ENCODE peak calls at places on chromosomes 16 and 17, in six cellular contexts. One of them, this sample, is unnamed.

GRCh38 chr16:10939649-10940206 is 2.5 kb downstream of the DEXI start:
- DNase-seq in A549: no peak
- DNase-seq in CD4-positive, CD25-positive, alpha-beta regulatory T cell: no peak
- DNase-seq in pancreas: no peak
- DNase-seq in sigmoid colon: no peak
- DNase-seq in neuronal stem cell: no peak
- DNase-seq in this sample: no peak

GRCh38 chr17:41695954-41696720 is 7.5 kb downstream of the EIF1 start:
- DNase-seq in neuronal stem cell: peak; percentile 70
- DNase-seq in pancreas: peak; percentile 71
- DNase-seq in CD4-positive, CD25-positive, alpha-beta regulatory T cell: peak; percentile 70
- DNase-seq in sigmoid colon: peak; percentile 82
- DNase-seq in A549: peak; percentile 90
- DNase-seq in this sample: peak; percentile 52

GRCh38 chr17:2796164-2797140 is at the start of gene RAP1GAP2:
- DNase-seq in A549: no peak
- DNase-seq in neuronal stem cell: no peak
- DNase-seq in CD4-positive, CD25-positive, alpha-beta regulatory T cell: peak; percentile 67
- DNase-seq in pancreas: no peak
- DNase-seq in sigmoid colon: peak; percentile 77
- DNase-seq in this sample: peak; percentile 66

GRCh38 chr17:29618272-29619065 is 4.2 kb downstream of the CORO6 start:
- DNase-seq in A549: no peak
- DNase-seq in neuronal stem cell: no peak
- DNase-seq in sigmoid colon: peak; percentile 63
- DNase-seq in pancreas: peak; percentile 23
- DNase-seq in CD4-positive, CD25-positive, alpha-beta regulatory T cell: no peak
- DNase-seq in this sample: no peak

GRCh38 chr17:32461853-32462617 is 17.7 kb downstream of the PSMD11 start:
- DNase-seq in A549: peak; percentile 81
- DNase-seq in CD4-positive, CD25-positive, alpha-beta regulatory T cell: peak; percentile 43
- DNase-seq in neuronal stem cell: peak; percentile 45
- DNase-seq in pancreas: peak; percentile 39
- DNase-seq in sigmoid colon: no peak
- DNase-seq in this sample: peak; percentile 62

GRCh38 chr16:54284319-54284930 is 2.2 kb downstream of the IRX3 start:
- DNase-seq in sigmoid colon: no peak
- DNase-seq in A549: no peak
- DNase-seq in CD4-positive, CD25-positive, alpha-beta regulatory T cell: no peak
- DNase-seq in neuronal stem cell: peak; percentile 44
- DNase-seq in pancreas: peak; percentile 40
- DNase-seq in this sample: no peak

GRCh38 chr16:57863434-57864160 is 61.3 kb upstream of the KIFC3 start:
- DNase-seq in neuronal stem cell: peak; percentile 39
- DNase-seq in sigmoid colon: peak; percentile 83
- DNase-seq in pancreas: peak; percentile 67
- DNase-seq in A549: peak; percentile 86
- DNase-seq in CD4-positive, CD25-positive, alpha-beta regulatory T cell: no peak
- DNase-seq in this sample: no peak

GRCh38 chr16:1678500-1679098 is 520 bp downstream of the JPT2 start:
- DNase-seq in neuronal stem cell: peak; percentile 24
- DNase-seq in pancreas: no peak
- DNase-seq in sigmoid colon: no peak
- DNase-seq in A549: peak; percentile 76
- DNase-seq in CD4-positive, CD25-positive, alpha-beta regulatory T cell: peak; percentile 50
- DNase-seq in this sample: peak; percentile 40

GRCh38 chr16:58814348-58814801 is 80.3 kb upstream of the GOT2 start:
- DNase-seq in A549: peak; percentile 58
- DNase-seq in sigmoid colon: no peak
- DNase-seq in neuronal stem cell: peak; percentile 54
- DNase-seq in CD4-positive, CD25-positive, alpha-beta regulatory T cell: no peak
- DNase-seq in pancreas: peak; percentile 31
- DNase-seq in this sample: peak; percentile 37

GRCh38 chr17:15510361-15510760 is 42.9 kb upstream of the CDRT4 start:
- DNase-seq in A549: peak; percentile 41
- DNase-seq in sigmoid colon: no peak
- DNase-seq in CD4-positive, CD25-positive, alpha-beta regulatory T cell: no peak
- DNase-seq in neuronal stem cell: no peak
- DNase-seq in pancreas: no peak
- DNase-seq in this sample: no peak

GRCh38 chr17:65434251-65434650 is 127.2 kb downstream of the AXIN2 start:
- DNase-seq in pancreas: no peak
- DNase-seq in sigmoid colon: no peak
- DNase-seq in A549: no peak
- DNase-seq in neuronal stem cell: no peak
- DNase-seq in CD4-positive, CD25-positive, alpha-beta regulatory T cell: no peak
- DNase-seq in this sample: peak; percentile 18

GRCh38 chr16:89115216-89115949 is 21.7 kb downstream of the ACSF3 start:
- DNase-seq in A549: no peak
- DNase-seq in sigmoid colon: peak; percentile 84
- DNase-seq in pancreas: no peak
- DNase-seq in CD4-positive, CD25-positive, alpha-beta regulatory T cell: peak; percentile 88
- DNase-seq in neuronal stem cell: no peak
- DNase-seq in this sample: peak; percentile 98

DNA sequence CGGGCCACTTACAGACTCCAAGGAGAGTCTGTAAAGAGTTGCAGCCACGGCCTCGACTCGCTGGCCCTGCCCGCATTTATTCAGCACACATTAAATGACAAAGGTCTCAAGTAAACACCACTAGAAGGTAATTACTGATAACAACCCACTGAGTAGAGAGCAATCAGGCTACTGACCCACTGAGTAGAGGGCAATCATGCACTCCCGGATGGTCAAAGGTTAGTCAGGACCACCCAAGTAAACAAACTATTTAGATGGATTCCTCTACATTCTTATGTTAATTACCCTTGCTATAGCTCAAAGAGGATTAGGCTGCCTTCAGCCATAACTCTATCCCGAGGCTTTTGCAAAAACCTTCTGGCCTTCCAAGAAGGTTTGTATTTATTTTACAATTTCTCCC is 30.7 kb upstream of the ZNF267 start:
- DNase-seq in A549: no peak
- DNase-seq in pancreas: no peak
- DNase-seq in sigmoid colon: no peak
- DNase-seq in CD4-positive, CD25-positive, alpha-beta regulatory T cell: no peak
- DNase-seq in neuronal stem cell: no peak
- DNase-seq in this sample: no peak
- H3K9me3 ChIP-seq in A549: peaks cover 8% of the 10 kb centered on the region
- H3K9me3 ChIP-seq in pancreas: no peaks in the 10 kb centered on the region
- H3K9me3 ChIP-seq in sigmoid colon: peaks cover 3% of the 10 kb centered on the region
- H3K9me3 ChIP-seq in CD4-positive, CD25-positive, alpha-beta regulatory T cell: peaks cover 12% of the 10 kb centered on the region
- H3K9me3 ChIP-seq in neuronal stem cell: peaks cover 17% of the 10 kb centered on the region
- H3K9me3 ChIP-seq in this sample: no peaks in the 10 kb centered on the region

DNA sequence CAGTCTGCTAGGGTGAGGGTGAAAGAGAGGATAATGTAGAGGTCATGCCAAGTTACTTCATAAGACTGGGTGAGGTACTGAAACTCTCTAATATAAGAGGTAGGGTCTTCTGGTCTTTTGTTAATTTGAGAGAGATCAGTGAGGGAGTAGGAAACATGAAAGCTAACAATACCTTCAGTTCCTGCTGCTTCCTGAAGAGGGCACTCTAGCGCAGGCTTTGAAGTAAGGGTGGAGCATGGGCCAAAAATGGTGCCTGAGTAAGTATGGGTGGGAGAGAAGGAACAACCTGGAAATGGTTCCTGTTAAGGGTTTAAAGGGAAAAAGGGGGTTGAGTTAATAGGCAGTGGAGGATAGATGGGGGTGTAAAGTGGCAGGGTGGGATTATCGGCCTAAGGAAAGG is 2449.5 kb downstream of the TP53TG3F start:
- DNase-seq in neuronal stem cell: no peak
- DNase-seq in A549: peak; percentile 4
- DNase-seq in sigmoid colon: no peak
- DNase-seq in pancreas: no peak
- DNase-seq in CD4-positive, CD25-positive, alpha-beta regulatory T cell: no peak
- DNase-seq in this sample: no peak
- H3K9me3 ChIP-seq in neuronal stem cell: peaks cover 62% of the 10 kb centered on the region
- H3K9me3 ChIP-seq in A549: peaks cover 6% of the 10 kb centered on the region
- H3K9me3 ChIP-seq in sigmoid colon: peaks cover 24% of the 10 kb centered on the region
- H3K9me3 ChIP-seq in pancreas: no peaks in the 10 kb centered on the region
- H3K9me3 ChIP-seq in CD4-positive, CD25-positive, alpha-beta regulatory T cell: peaks cover 6% of the 10 kb centered on the region
- H3K9me3 ChIP-seq in this sample: peaks cover 25% of the 10 kb centered on the region

DNA sequence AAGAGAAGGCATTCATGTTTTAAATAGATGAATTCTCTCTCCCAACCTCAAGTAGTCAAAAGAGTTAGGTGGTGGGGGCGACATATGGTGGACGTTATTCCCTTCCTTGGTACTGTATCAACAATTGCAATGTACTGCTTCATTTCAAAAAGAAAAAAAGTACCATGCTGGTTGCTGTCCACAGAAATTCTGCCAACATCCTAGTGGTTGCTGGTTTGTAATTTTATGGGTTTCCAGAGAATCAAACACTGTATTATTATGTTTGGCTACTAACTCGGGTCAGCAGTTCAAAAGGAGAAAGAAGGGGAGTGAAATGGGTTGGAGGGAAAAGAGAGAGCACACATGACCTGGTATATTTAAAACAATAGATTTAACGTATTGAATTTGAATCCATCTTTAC is 61.1 kb upstream of the KCNJ16 start:
- DNase-seq in neuronal stem cell: no peak
- DNase-seq in sigmoid colon: no peak
- DNase-seq in pancreas: no peak
- DNase-seq in CD4-positive, CD25-positive, alpha-beta regulatory T cell: no peak
- DNase-seq in A549: no peak
- DNase-seq in this sample: no peak
- H3K9me3 ChIP-seq in neuronal stem cell: no peaks in the 10 kb centered on the region
- H3K9me3 ChIP-seq in sigmoid colon: no peaks in the 10 kb centered on the region
- H3K9me3 ChIP-seq in pancreas: no peaks in the 10 kb centered on the region
- H3K9me3 ChIP-seq in CD4-positive, CD25-positive, alpha-beta regulatory T cell: no peaks in the 10 kb centered on the region
- H3K9me3 ChIP-seq in A549: no peaks in the 10 kb centered on the region
- H3K9me3 ChIP-seq in this sample: no peaks in the 10 kb centered on the region

DNA sequence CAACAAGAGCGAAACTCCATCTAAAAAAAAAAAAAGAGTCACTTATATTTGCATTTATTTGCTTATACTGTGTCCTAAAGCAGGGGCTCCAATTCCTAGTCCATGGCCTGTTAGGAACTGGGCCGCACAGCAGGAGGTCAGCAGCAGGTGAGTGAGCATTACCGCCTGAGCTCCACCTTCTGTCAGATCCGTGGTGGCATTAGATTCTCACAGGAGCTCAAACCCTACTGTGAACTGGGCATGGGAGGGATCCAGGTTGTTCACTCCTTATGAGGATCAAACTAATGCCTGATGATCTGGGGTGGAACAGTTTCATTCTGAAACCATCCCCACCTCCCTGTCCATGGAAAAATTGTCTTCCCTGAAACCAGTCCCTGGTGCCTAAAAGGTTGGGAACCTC is 24.9 kb downstream of the ITGB3 start:
- DNase-seq in A549: no peak
- DNase-seq in sigmoid colon: no peak
- DNase-seq in pancreas: no peak
- DNase-seq in neuronal stem cell: no peak
- DNase-seq in CD4-positive, CD25-positive, alpha-beta regulatory T cell: no peak
- DNase-seq in this sample: no peak
- H3K9me3 ChIP-seq in A549: no peaks in the 10 kb centered on the region
- H3K9me3 ChIP-seq in sigmoid colon: no peaks in the 10 kb centered on the region
- H3K9me3 ChIP-seq in pancreas: no peaks in the 10 kb centered on the region
- H3K9me3 ChIP-seq in neuronal stem cell: no peaks in the 10 kb centered on the region
- H3K9me3 ChIP-seq in CD4-positive, CD25-positive, alpha-beta regulatory T cell: no peaks in the 10 kb centered on the region
- H3K9me3 ChIP-seq in this sample: no peaks in the 10 kb centered on the region

This sample was measured in naive thymus-derived CD4-positive, alpha-beta T cell.